ENCODE peak calls at places on chromosomes 16 and 17, in four cellular contexts. R is HCT116, Y is prostate gland, C is K562. T is an unnamed sample.

GRCh38 chr17:17994271-17994670 is 21.6 kb downstream of the DRC3 start:
- DNase-seq in R (peak), Y (no peak), C (no peak), T (peak)

GRCh38 chr17:54899721-54900456 is 763 bp upstream of the TOM1L1 start:
- DNase-seq in R (no peak), Y (no peak), C (peak), T (no peak)

GRCh38 chr16:88084881-88085280 is 133.6 kb downstream of the BANP start:
- DNase-seq in R (no peak), Y (no peak), C (no peak), T (no peak)

GRCh38 chr16:66606000-66606751 is 1.7 kb downstream of the CMTM3 start:
- DNase-seq in R (no peak), Y (no peak), C (no peak), T (peak)

GRCh38 chr17:74852237-74853047 is 7.2 kb downstream of the GRIN2C start:
- DNase-seq in R (peak), Y (no peak), C (peak), T (no peak)

GRCh38 chr16:57462978-57463362 is 491 bp downstream of the POLR2C start:
- DNase-seq in R (no peak), Y (no peak), C (no peak), T (no peak)

GRCh38 chr16:63066552-63066951 is 1030.3 kb upstream of the CDH8 start:
- DNase-seq in R (no peak), Y (no peak), C (no peak), T (no peak)

GRCh38 chr17:74778960-74779359 is 2.8 kb upstream of the NAT9 start:
- DNase-seq in R (no peak), Y (no peak), C (no peak), T (no peak)

GRCh38 chr16:10765772-10766171 is 22.1 kb downstream of the NUBP1 start:
- DNase-seq in R (no peak), Y (no peak), C (no peak), T (no peak)

GRCh38 chr17:81713004-81713555 is 996 bp downstream of the SLC25A10 start:
- DNase-seq in R (no peak), Y (no peak), C (no peak), T (peak)
- H3K4me3 ChIP-seq in R (peak), Y (peak), C (peak), T (peak)

GRCh38 chr17:19747159-19747719 is 859 bp downstream of the ALDH3A1 start:
- DNase-seq in R (no peak), Y (no peak), C (no peak), T (no peak)
- TF ChIP-seq POLR2A in R (no peak), Y (no peak), C (no peak), T (no peak)

DNA sequence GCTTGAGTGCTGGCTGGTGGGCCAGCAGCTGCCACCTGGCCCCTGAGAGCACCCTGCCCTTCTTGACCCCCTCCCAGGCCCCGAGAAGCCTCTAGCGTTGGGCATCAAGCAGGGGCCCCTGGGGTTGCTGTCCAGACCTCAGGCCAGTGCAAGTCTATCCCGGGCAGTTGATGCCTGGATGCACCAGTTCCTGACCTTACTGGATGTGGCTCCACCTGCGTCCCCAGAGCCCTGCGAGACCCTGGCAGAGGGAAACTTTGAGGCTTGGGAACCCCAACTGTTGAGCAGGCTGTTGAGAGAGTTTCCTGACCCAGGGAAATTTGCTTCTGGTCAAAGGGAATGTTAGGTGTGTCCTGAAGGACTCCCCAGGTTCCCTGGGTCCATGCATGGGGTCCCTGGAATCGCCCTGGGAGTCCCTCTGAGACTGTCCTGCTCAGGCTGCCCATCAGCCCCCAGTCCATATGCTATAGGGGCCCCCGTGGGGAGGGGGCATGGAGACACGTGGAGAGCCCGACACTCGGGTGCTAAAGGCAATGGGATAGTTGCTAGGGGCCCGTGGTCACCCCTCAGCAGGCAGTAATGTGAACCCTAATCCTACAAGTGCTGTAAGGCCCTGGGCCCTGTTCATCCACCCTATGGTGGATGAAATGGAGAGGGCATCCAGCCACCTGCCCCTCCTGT is 46.4 kb downstream of the RAB11FIP4 start:
- DNase-seq in R (no peak), Y (no peak), C (no peak), T (no peak)
- TF ChIP-seq POLR2AphosphoS5 in R (no peak), Y (no peak), C (no peak), T (no peak)

DNA sequence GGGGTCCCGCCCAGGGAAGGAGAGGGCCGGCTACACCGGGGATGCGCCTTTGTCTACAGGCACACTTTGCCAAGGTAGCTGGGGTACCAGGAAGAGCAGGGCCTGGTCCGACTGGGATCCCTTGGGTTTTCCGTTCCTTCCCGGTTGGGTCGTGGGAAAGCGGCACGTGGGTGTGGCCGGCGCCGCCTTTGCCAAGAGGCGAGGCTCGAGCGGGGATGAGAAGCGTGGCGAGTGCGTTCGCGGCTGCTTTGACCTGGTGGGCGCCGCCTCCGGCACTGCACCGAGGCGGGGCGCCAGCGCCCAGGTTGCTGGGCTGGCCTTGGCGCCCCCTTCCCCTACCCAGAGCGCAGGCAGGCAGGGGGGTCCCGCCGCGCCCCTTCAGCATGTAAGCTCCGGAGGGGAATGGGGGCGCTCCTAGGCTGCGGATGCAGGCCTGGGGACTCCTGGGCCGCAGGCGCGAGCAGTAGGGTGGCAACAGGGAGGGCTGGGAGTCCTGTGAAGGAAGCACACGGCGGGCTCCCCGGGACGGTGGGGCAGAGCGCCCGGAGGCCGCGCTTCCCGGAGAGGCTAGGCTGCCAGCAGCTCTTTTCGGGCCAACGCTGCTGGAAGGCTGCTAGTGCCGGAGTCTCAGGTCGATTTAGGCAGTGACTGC is 2.0 kb downstream of the HAS3 start:
- DNase-seq in R (no peak), Y (no peak), C (no peak), T (peak)
- H3K4me3 ChIP-seq in R (peak), Y (peak), C (no peak), T (no peak)

DNA sequence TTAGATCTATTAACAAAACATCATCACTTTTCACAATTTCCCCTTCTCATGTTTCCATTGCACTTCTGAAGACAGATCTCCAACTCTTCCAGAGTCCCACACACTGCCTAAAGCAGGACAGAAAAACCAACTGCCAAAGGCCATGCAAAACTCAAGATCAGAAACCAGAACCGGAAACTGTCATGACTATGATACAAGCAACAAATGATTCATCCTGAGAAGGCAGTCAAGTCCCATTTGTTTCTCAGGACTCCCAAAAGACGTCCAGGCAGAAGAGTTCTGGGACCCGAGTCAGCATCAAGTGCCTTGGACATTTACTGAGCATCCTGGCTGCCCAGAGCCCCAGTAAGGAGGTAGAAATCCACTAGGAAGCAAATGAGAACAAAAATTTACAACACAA is 38.8 kb downstream of the ERN1 start:
- DNase-seq in R (no peak), Y (no peak), C (no peak), T (no peak)
- TF ChIP-seq POLR2A in R (no peak), Y (no peak), C (no peak), T (no peak)

GRCh38 chr16:3578610-3579551 is 1.7 kb upstream of the NLRC3 start:
- DNase-seq in R (no peak), Y (no peak), C (peak), T (peak)

GRCh38 chr16:3578121-3578520 is 918 bp upstream of the NLRC3 start:
- DNase-seq in R (no peak), Y (no peak), C (no peak), T (peak)

GRCh38 chr16:3576211-3576610 is 992 bp downstream of the NLRC3 start:
- DNase-seq in R (no peak), Y (no peak), C (no peak), T (no peak)

GRCh38 chr16:3575491-3575890 is 1.7 kb downstream of the NLRC3 start:
- DNase-seq in R (no peak), Y (no peak), C (no peak), T (peak)

GRCh38 chr16:3577302-3577752 is at the start of gene NLRC3:
- DNase-seq in R (no peak), Y (no peak), C (no peak), T (peak)
- TF ChIP-seq POLR2AphosphoS5 in R (no peak), Y (no peak), C (no peak), T (peak)

DNA sequence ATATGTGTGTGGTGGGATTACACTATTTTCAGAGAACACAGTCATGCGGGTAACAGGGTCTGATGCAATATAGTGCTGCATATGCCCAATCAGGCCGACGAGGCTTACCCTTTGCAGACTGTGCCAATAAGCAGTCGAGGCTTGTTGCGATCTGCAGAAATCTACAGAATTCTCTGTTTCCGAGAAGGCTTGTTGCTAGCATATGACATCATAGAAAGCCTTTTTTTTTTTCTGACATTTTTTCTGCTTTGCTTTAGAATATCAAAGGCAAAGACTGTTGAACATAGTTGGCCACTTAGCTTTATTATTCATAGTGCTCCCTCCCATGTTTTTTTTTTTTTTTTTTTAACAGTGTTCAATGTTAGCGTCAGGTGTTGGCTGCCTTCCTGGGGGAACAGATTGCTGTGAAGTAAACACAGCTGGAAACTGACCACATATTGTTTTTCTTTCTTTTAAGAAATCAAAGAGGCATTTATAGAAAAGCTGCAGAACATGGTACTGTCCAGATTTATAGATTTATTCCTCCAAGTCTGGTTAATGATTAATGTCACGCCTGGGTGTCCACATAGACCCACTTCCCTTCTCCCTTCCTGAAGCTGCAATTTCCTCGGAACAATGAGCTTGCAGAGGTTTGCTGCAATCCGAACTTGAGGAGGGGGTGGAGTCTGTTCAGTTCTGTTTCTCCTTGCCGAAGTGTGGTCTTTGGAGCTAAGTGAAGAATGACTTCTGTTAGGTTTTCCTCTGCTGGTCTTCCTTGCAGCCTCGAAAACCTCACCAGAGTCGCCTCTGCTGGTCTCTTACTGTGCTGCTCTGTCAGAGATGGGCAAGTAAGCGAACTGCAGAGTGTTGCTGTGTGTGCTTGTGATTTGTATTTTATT is 87.3 kb downstream of the MAP2K6 start:
- DNase-seq in R (no peak), Y (peak), C (no peak), T (no peak)
- H3K4me3 ChIP-seq in R (no peak), Y (peak), C (no peak), T (peak)

T was measured in spleen.